ENCODE peak calls at places on chromosomes 13 and 19, in five cellular contexts. K, B, Q, S and H are unnamed samples.

GRCh38 chr19:47023448-47023794 is 3.8 kb downstream of the NPAS1 start:
- DNase-seq in K (no peak), B (no peak), Q (no peak), S (no peak), H (no peak)

GRCh38 chr19:17860993-17861360 is 1.3 kb downstream of the RPL18A start:
- DNase-seq in K (no peak), B (no peak), Q (no peak), S (no peak), H (no peak)

GRCh38 chr13:101941095-101941777 is 460.6 kb downstream of the FGF14 start:
- DNase-seq in K (no peak), B (no peak), Q (no peak), S (no peak), H (no peak)

GRCh38 chr13:44300895-44301638 is 72.6 kb upstream of the SERP2 start:
- DNase-seq in K (no peak), B (peak), Q (no peak), S (peak), H (no peak)

GRCh38 chr19:1455336-1456120 is 5.6 kb downstream of the APC2 start:
- DNase-seq in K (no peak), B (peak), Q (no peak), S (peak), H (peak)

GRCh38 chr19:2476451-2477140 is 669 bp downstream of the GADD45B start:
- DNase-seq in K (peak), B (peak), Q (peak), S (peak), H (peak)

GRCh38 chr13:86882835-86883234 is 788.3 kb upstream of the SLITRK5 start:
- DNase-seq in K (no peak), B (no peak), Q (no peak), S (no peak), H (no peak)

GRCh38 chr13:64471916-64472315 is 2758.2 kb downstream of the PCDH9 start:
- DNase-seq in K (no peak), B (peak), Q (no peak), S (no peak), H (no peak)

GRCh38 chr13:90690458-90691063 is 656.9 kb upstream of the MIR17HG start:
- DNase-seq in K (no peak), B (peak), Q (no peak), S (no peak), H (no peak)

GRCh38 chr19:51980116-51980736 is 6.4 kb downstream of the ZNF350 start:
- DNase-seq in K (no peak), B (no peak), Q (no peak), S (no peak), H (no peak)

GRCh38 chr19:3366104-3366760 is at the start of gene NFIC:
- DNase-seq in K (no peak), B (peak), Q (peak), S (peak), H (peak)

GRCh38 chr19:10120538-10121198 is 969 bp upstream of the EIF3G start:
- DNase-seq in K (no peak), B (peak), Q (no peak), S (no peak), H (no peak)

GRCh38 chr19:41064974-41065569 is 23.2 kb upstream of the CYP2A13 start:
- DNase-seq in K (no peak), B (peak), Q (no peak), S (no peak), H (no peak)